ENCODE peak calls at places on chromosomes 11 and 22, in nine cellular contexts. O is CD8-positive, alpha-beta T cell; B is left colon; N is fibroblast of the conjunctiva; E is DMS153; J is AG09309; M is pons; D is NAMALWA; Q is GM12865. W is an unnamed sample.

GRCh38 chr11:10725114-10725906 is 25.7 kb upstream of the CTR9 start:
- DNase-seq in O (no peak), B (no peak), N (no peak), E (no peak), J (no peak), M (peak), D (no peak), Q (no peak), W (no peak)

GRCh38 chr11:77140231-77140959 is 12.3 kb downstream of the MYO7A start:
- DNase-seq in O (no peak), B (no peak), N (no peak), E (no peak), J (no peak), M (no peak), D (no peak), Q (no peak), W (no peak)

GRCh38 chr11:16800382-16800781 is 61.9 kb downstream of the C11orf58 start:
- DNase-seq in O (no peak), B (no peak), N (no peak), E (no peak), J (no peak), M (no peak), D (no peak), Q (no peak), W (no peak)

GRCh38 chr11:86041975-86042378 is 26.9 kb downstream of the PICALM start:
- DNase-seq in O (no peak), B (peak), N (peak), E (peak), J (peak), M (peak), D (peak), Q (peak), W (peak)

GRCh38 chr11:14258177-14258935 is 100.6 kb downstream of the RRAS2 start:
- DNase-seq in O (no peak), B (peak), N (no peak), E (no peak), J (no peak), M (no peak), D (no peak), Q (no peak), W (no peak)

GRCh38 chr11:121595717-121596156 is 143.0 kb upstream of the SORL1-AS1 start:
- DNase-seq in O (no peak), B (peak), N (peak), E (no peak), J (peak), M (no peak), D (no peak), Q (no peak), W (no peak)

GRCh38 chr22:37300551-37301017 is 18.3 kb downstream of the CYTH4 start:
- DNase-seq in O (peak), B (no peak), N (no peak), E (no peak), J (no peak), M (peak), D (no peak), Q (peak), W (no peak)

GRCh38 chr11:112321521-112322172 is 61.0 kb upstream of the PLET1 start:
- DNase-seq in O (no peak), B (peak), N (peak), E (peak), J (peak), M (no peak), D (no peak), Q (peak), W (peak)

GRCh38 chr11:70109006-70109405 is 30.9 kb downstream of the ANO1 start:
- DNase-seq in O (no peak), B (no peak), N (no peak), E (no peak), J (no peak), M (no peak), D (no peak), Q (no peak), W (no peak)

GRCh38 chr11:5624489-5625278 is at the start of gene TRIM34:
- DNase-seq in O (peak), B (peak), N (peak), E (no peak), J (peak), M (peak), D (peak), Q (peak), W (peak)